ENCODE peak calls at places on chromosomes 13 and 19, in ten cellular contexts. E is Peyer's patch, P is tibial nerve, I is esophagus muscularis mucosa, Q is body of pancreas, C is stomach, L is breast epithelium, D is transverse colon, Z is uterus, A is ovary. M is an unnamed sample.
A peak's percentile ranks its signal among the peaks of the same experiment; 100 is the strongest.

GRCh38 chr19:42270346-42271044 is 1.4 kb downstream of the CIC start:
- DNase-seq in Q (peak; percentile 54), Z (peak; percentile 60), D (peak; percentile 63), P (peak; percentile 44), C (peak; percentile 63), A (peak; percentile 74), I (no peak), E (peak; percentile 65), L (peak; percentile 88), M (no peak)

GRCh38 chr19:11018179-11018578 is 57.3 kb downstream of the SMARCA4 start:
- DNase-seq in C (no peak), D (peak; percentile 67), A (no peak), Q (no peak), L (peak; percentile 67), Z (peak; percentile 56), I (no peak), E (no peak), P (no peak), M (no peak)

GRCh38 chr13:44967656-44968451 is 21.4 kb downstream of the NUFIP1 start:
- DNase-seq in D (no peak), Q (no peak), L (no peak), Z (no peak), P (no peak), A (no peak), C (no peak), E (no peak), I (no peak), M (no peak)

GRCh38 chr13:54733639-54734038 is 1705.0 kb downstream of the OLFM4 start:
- DNase-seq in Q (no peak), L (no peak), E (no peak), C (no peak), I (no peak), Z (no peak), D (no peak), P (no peak), A (no peak), M (no peak)

GRCh38 chr19:4140237-4140711 is 13.2 kb upstream of the CREB3L3 start:
- DNase-seq in C (no peak), Q (peak; percentile 20), D (peak; percentile 56), L (no peak), P (no peak), I (no peak), E (no peak), Z (no peak), A (no peak), M (no peak)

GRCh38 chr19:28737021-28737525 is 475.9 kb downstream of the UQCRFS1 start:
- DNase-seq in P (no peak), D (no peak), L (no peak), I (no peak), A (no peak), Q (no peak), C (no peak), Z (no peak), E (no peak), M (no peak)

GRCh38 chr19:11130824-11131455 is 24.6 kb downstream of the SPC24 start:
- DNase-seq in C (peak; percentile 89), Z (peak; percentile 88), D (peak; percentile 90), I (peak; percentile 96), Q (peak; percentile 85), A (peak; percentile 86), L (peak; percentile 75), P (peak; percentile 66), E (peak; percentile 75), M (peak; percentile 83)

GRCh38 chr13:98033277-98034247 is 80.1 kb downstream of the IPO5 start:
- DNase-seq in C (no peak), D (no peak), A (no peak), E (no peak), P (no peak), Z (peak; percentile 25), I (peak; percentile 50), Q (peak; percentile 22), L (no peak), M (no peak)

GRCh38 chr19:14116525-14116917 is 1.0 kb downstream of the PRKACA start:
- DNase-seq in L (no peak), Z (no peak), C (no peak), D (no peak), A (no peak), Q (no peak), P (no peak), E (no peak), I (no peak), M (peak; percentile 32)

GRCh38 chr13:87498681-87499080 is 172.5 kb upstream of the SLITRK5 start:
- DNase-seq in Z (no peak), D (no peak), P (no peak), A (no peak), C (no peak), Q (no peak), L (no peak), I (no peak), E (no peak), M (no peak)

GRCh38 chr13:109148243-109148642 is 518.8 kb downstream of the MYO16 start:
- DNase-seq in D (no peak), P (no peak), Z (no peak), L (no peak), C (no peak), Q (no peak), I (no peak), A (no peak), E (no peak), M (no peak)

GRCh38 chr13:109146912-109147624 is 517.7 kb downstream of the MYO16 start:
- DNase-seq in I (no peak), E (no peak), Q (no peak), C (no peak), Z (no peak), L (no peak), D (no peak), P (no peak), A (no peak), M (no peak)

GRCh38 chr13:109146393-109146792 is 517.0 kb downstream of the MYO16 start:
- DNase-seq in D (no peak), Z (no peak), P (no peak), I (no peak), C (no peak), L (no peak), Q (no peak), E (no peak), A (no peak), M (no peak)

GRCh38 chr13:109144693-109145437 is 515.5 kb downstream of the MYO16 start:
- DNase-seq in D (no peak), Q (no peak), P (no peak), E (no peak), Z (no peak), C (no peak), A (no peak), I (no peak), L (no peak), M (no peak)

GRCh38 chr13:109145631-109146030 is 516.2 kb downstream of the MYO16 start:
- DNase-seq in Q (peak; percentile 29), P (no peak), Z (no peak), I (no peak), A (no peak), E (no peak), L (no peak), D (peak; percentile 30), C (peak; percentile 55), M (no peak)
- H3K27ac ChIP-seq in Q (no peak overlapping the region), P (no peak overlapping the region), Z (no peak overlapping the region), I (peak overlapping the region; percentile 57), A (no peak overlapping the region), E (no peak overlapping the region), L (no peak overlapping the region), D (no peak overlapping the region), C (no peak overlapping the region), M (no peak overlapping the region)

GRCh38 chr13:23658929-23659541 is 88.8 kb downstream of the TNFRSF19 start:
- DNase-seq in P (no peak), A (peak; percentile 59), I (no peak), E (no peak), L (no peak), Z (peak; percentile 71), C (no peak), D (peak; percentile 11), Q (no peak), M (peak; percentile 75)

GRCh38 chr13:23655321-23655720 is 85.1 kb downstream of the TNFRSF19 start:
- DNase-seq in A (no peak), P (no peak), L (no peak), Z (no peak), I (no peak), C (no peak), D (no peak), E (no peak), Q (no peak), M (no peak)

GRCh38 chr13:23654111-23655110 is 84.2 kb downstream of the TNFRSF19 start:
- DNase-seq in C (peak; percentile 33), A (no peak), I (peak; percentile 72), D (no peak), Z (no peak), P (no peak), E (no peak), Q (no peak), L (peak; percentile 30), M (peak; percentile 55)

GRCh38 chr13:23656637-23657036 is 86.4 kb downstream of the TNFRSF19 start:
- DNase-seq in C (no peak), A (no peak), Q (no peak), L (no peak), P (no peak), E (no peak), D (no peak), Z (no peak), I (no peak), M (peak; percentile 69)

GRCh38 chr13:23657056-23657455 is 86.8 kb downstream of the TNFRSF19 start:
- DNase-seq in P (no peak), E (no peak), I (no peak), A (no peak), Z (no peak), Q (no peak), D (no peak), L (no peak), C (no peak), M (no peak)
- TF ChIP-seq POLR2A in P (no peak), E (no peak), I (no peak), A (no peak), Z (no peak), Q (no peak), D (no peak), L (no peak), C (no peak), M (no peak)

GRCh38 chr19:12787458-12787857 is 3.8 kb upstream of the JUNB start:
- DNase-seq in L (no peak), C (no peak), Q (no peak), I (no peak), D (no peak), Z (no peak), E (no peak), A (no peak), P (no peak), M (no peak)
- H3K27ac ChIP-seq in L (peak overlapping the region; percentile 98), C (peak overlapping the region; percentile 100), Q (peak overlapping the region; percentile 100), I (peak overlapping the region; percentile 99), D (peak overlapping the region; percentile 97), Z (peak overlapping the region; percentile 98), E (peak overlapping the region; percentile 100), A (peak overlapping the region; percentile 99), P (peak overlapping the region; percentile 99), M (peak overlapping the region; percentile 99)

DNA sequence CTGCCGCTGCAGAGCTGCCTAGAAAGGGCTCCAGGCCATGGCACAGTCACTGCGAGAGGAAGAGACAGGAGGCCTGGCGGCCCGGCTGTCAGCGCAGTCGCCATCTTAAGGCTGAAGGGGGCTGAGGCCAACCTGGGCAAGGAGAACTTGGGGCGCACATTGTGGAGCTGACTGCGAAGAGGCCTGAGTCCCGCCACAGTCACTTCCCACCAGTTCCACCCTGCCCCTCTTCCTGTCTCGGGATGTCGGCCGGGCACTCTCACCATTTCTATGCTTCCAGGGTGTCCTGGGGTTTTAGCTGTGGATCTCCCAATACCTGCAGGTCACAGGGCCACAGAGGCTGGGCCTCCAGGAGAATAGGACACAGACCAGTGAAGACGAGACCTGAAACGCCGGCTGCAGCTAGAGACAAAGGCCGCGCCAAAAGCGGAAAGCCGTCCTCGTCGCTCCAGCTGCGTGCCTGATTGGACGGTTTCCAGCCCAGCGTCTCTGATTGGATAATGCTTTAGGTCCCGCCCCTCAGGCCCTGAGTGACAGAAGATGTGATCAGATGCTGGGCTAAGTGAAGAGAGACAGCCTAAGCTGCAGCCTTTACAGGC is 71.1 kb downstream of the ZNF486 start:
- DNase-seq in D (peak; percentile 90), A (peak; percentile 90), L (peak; percentile 92), E (peak; percentile 95), P (peak; percentile 85), C (peak; percentile 94), Q (peak; percentile 94), I (peak; percentile 96), Z (peak; percentile 86), M (peak; percentile 93)
- TF ChIP-seq POLR2A in D (no peak), A (no peak), L (no peak), E (no peak), P (no peak), C (no peak), Q (no peak), I (no peak), Z (no peak), M (no peak)